ENCODE peak calls at places on chromosome 11, in seven cellular contexts. T, N, D, J, H, Z and Y are unnamed samples.

GRCh38 chr11:27635567-27636037 is 64.7 kb downstream of the BDNF start:
- DNase-seq in J (no peak), T (no peak), N (no peak), H (no peak), D (no peak), Z (no peak), Y (no peak)

GRCh38 chr11:85307381-85307780 is 319.8 kb downstream of the DLG2 start:
- DNase-seq in D (no peak), T (no peak), Z (no peak), J (no peak), H (no peak), N (peak), Y (no peak)

GRCh38 chr11:1358286-1358685 is 31.4 kb upstream of the BRSK2 start:
- DNase-seq in N (no peak), D (no peak), T (no peak), J (no peak), Z (no peak), H (no peak), Y (no peak)

GRCh38 chr11:87859583-87859982 is 315.7 kb downstream of the RAB38 start:
- DNase-seq in Z (no peak), N (no peak), J (no peak), T (peak), D (no peak), H (no peak), Y (no peak)

GRCh38 chr11:121350314-121351046 is 57.9 kb downstream of the SC5D start:
- DNase-seq in H (no peak), N (no peak), Z (no peak), T (no peak), J (no peak), D (no peak), Y (no peak)

GRCh38 chr11:13970986-13971385 is 8.5 kb downstream of the SPON1 start:
- DNase-seq in H (no peak), T (no peak), J (no peak), N (no peak), D (peak), Z (no peak), Y (no peak)

GRCh38 chr11:127639916-127640315 is 639.3 kb upstream of the KIRREL3 start:
- DNase-seq in N (no peak), H (no peak), D (no peak), T (no peak), Z (no peak), J (no peak), Y (no peak)

GRCh38 chr11:34160791-34161190 is 55.4 kb downstream of the NAT10 start:
- DNase-seq in Z (no peak), D (no peak), T (no peak), H (no peak), J (no peak), N (no peak), Y (no peak)

GRCh38 chr11:117610045-117610444 is 187.0 kb downstream of the DSCAML1 start:
- DNase-seq in D (no peak), H (no peak), T (no peak), N (no peak), J (no peak), Z (no peak), Y (no peak)

GRCh38 chr11:13826505-13827278 is 135.8 kb upstream of the SPON1 start:
- DNase-seq in D (no peak), T (no peak), Z (no peak), N (no peak), J (no peak), H (no peak), Y (no peak)

GRCh38 chr11:132980721-132981120 is 551.6 kb downstream of the OPCML start:
- DNase-seq in D (no peak), T (peak), J (no peak), H (no peak), Z (no peak), N (no peak), Y (no peak)

GRCh38 chr11:122634507-122634906 is 21.0 kb upstream of the UBASH3B start:
- DNase-seq in T (no peak), D (no peak), Z (peak), H (no peak), N (no peak), J (no peak), Y (no peak)

GRCh38 chr11:32478277-32478731 is 43.0 kb upstream of the WT1 start:
- DNase-seq in N (peak), J (no peak), D (no peak), H (no peak), T (no peak), Z (no peak), Y (no peak)

GRCh38 chr11:69242583-69242940 is 51.4 kb upstream of the MYEOV start:
- DNase-seq in Z (no peak), T (no peak), D (no peak), J (no peak), N (no peak), H (no peak), Y (no peak)

GRCh38 chr11:79626135-79626748 is 185.4 kb upstream of the TENM4 start:
- DNase-seq in Z (no peak), D (no peak), T (no peak), H (no peak), N (no peak), J (no peak), Y (no peak)

GRCh38 chr11:37946155-37946766 is 1348.2 kb upstream of the RAG2 start:
- DNase-seq in H (no peak), Z (peak), N (no peak), J (no peak), T (no peak), D (no peak), Y (no peak)

GRCh38 chr11:2415601-2416380 is 15.2 kb downstream of the TSSC4 start:
- DNase-seq in H (no peak), Z (no peak), J (no peak), T (no peak), D (no peak), N (no peak), Y (no peak)

GRCh38 chr11:24226606-24227005 is 270.2 kb upstream of the LUZP2 start:
- DNase-seq in N (no peak), T (no peak), H (no peak), J (no peak), Z (peak), D (no peak), Y (no peak)

GRCh38 chr11:84524422-84525051 is 1102.6 kb downstream of the DLG2 start:
- DNase-seq in J (no peak), H (no peak), Z (no peak), D (no peak), N (no peak), T (peak), Y (no peak)

GRCh38 chr11:39365809-39366436 is 2093.5 kb downstream of the LRRC4C start:
- DNase-seq in T (peak), J (no peak), Z (peak), H (no peak), D (no peak), N (no peak), Y (no peak)

GRCh38 chr11:88523362-88524028 is 186.0 kb upstream of the CTSC start:
- DNase-seq in D (no peak), Z (no peak), J (no peak), N (no peak), T (no peak), H (no peak), Y (no peak)